ENCODE peak calls at places on chromosomes 4 and X, in four cellular contexts. One of them, this sample, is unnamed.

GRCh38 chr4:113971706-113972360 is 7.6 kb downstream of the ARSJ start:
- DNase-seq in K562: no peak
- DNase-seq in H1: no peak
- DNase-seq in SK-N-SH: peak
- DNase-seq in this sample: no peak

GRCh38 chr4:7686166-7686870 is 251.6 kb upstream of the PSAPL1 start:
- DNase-seq in K562: no peak
- DNase-seq in H1: no peak
- DNase-seq in SK-N-SH: no peak
- DNase-seq in this sample: no peak

GRCh38 chr4:78990938-78991810 is 51.9 kb upstream of the PAQR3 start:
- DNase-seq in K562: no peak
- DNase-seq in H1: no peak
- DNase-seq in SK-N-SH: no peak
- DNase-seq in this sample: no peak

GRCh38 chr4:184421558-184422155 is 52.7 kb downstream of the IRF2 start:
- DNase-seq in K562: no peak
- DNase-seq in H1: no peak
- DNase-seq in SK-N-SH: no peak
- DNase-seq in this sample: no peak

GRCh38 chrX:102712216-102712966 is at the start of gene GPRASP2:
- DNase-seq in K562: peak
- DNase-seq in H1: peak
- DNase-seq in SK-N-SH: peak
- DNase-seq in this sample: peak

GRCh38 chr4:2364654-2365053 is 53.8 kb downstream of the ZFYVE28 start:
- DNase-seq in K562: peak
- DNase-seq in H1: no peak
- DNase-seq in SK-N-SH: no peak
- DNase-seq in this sample: no peak

GRCh38 chr4:29900336-29900735 is 819.8 kb upstream of the PCDH7 start:
- DNase-seq in K562: no peak
- DNase-seq in H1: no peak
- DNase-seq in SK-N-SH: no peak
- DNase-seq in this sample: no peak

GRCh38 chrX:118350715-118351114 is 4.8 kb downstream of the WDR44 start:
- DNase-seq in K562: no peak
- DNase-seq in H1: no peak
- DNase-seq in SK-N-SH: no peak
- DNase-seq in this sample: no peak

GRCh38 chrX:48971325-48972213 is at the start of gene KCND1:
- DNase-seq in K562: no peak
- DNase-seq in H1: peak
- DNase-seq in SK-N-SH: peak
- DNase-seq in this sample: peak

GRCh38 chrX:10926404-10926803 is 184.7 kb upstream of the HCCS start:
- DNase-seq in K562: no peak
- DNase-seq in H1: no peak
- DNase-seq in SK-N-SH: no peak
- DNase-seq in this sample: no peak

GRCh38 chrX:119468930-119469635 is 839 bp downstream of the SLC25A5 start:
- DNase-seq in K562: peak
- DNase-seq in H1: peak
- DNase-seq in SK-N-SH: peak
- DNase-seq in this sample: peak

GRCh38 chr4:11614426-11614825 is 185.7 kb upstream of the HS3ST1 start:
- DNase-seq in K562: no peak
- DNase-seq in H1: no peak
- DNase-seq in SK-N-SH: no peak
- DNase-seq in this sample: no peak

GRCh38 chr4:948936-949300 is 16.7 kb downstream of the TMEM175 start:
- DNase-seq in K562: no peak
- DNase-seq in H1: no peak
- DNase-seq in SK-N-SH: peak
- DNase-seq in this sample: no peak

GRCh38 chr4:94561249-94562024 is 109.7 kb downstream of the PDLIM5 start:
- DNase-seq in K562: no peak
- DNase-seq in H1: no peak
- DNase-seq in SK-N-SH: no peak
- DNase-seq in this sample: no peak

GRCh38 chrX:72694170-72694569 is 19.9 kb downstream of the PHKA1 start:
- DNase-seq in K562: no peak
- DNase-seq in H1: no peak
- DNase-seq in SK-N-SH: no peak
- DNase-seq in this sample: no peak

GRCh38 chr4:156391297-156391653 is 437.6 kb upstream of the CTSO start:
- DNase-seq in K562: no peak
- DNase-seq in H1: no peak
- DNase-seq in SK-N-SH: no peak
- DNase-seq in this sample: no peak

GRCh38 chrX:2388669-2389068 is 112.1 kb downstream of the DHRSX start:
- DNase-seq in K562: no peak
- DNase-seq in H1: no peak
- DNase-seq in SK-N-SH: no peak
- DNase-seq in this sample: no peak

GRCh38 chr4:24471623-24472510 is 112.5 kb downstream of the DHX15 start:
- DNase-seq in K562: no peak
- DNase-seq in H1: peak
- DNase-seq in SK-N-SH: peak
- DNase-seq in this sample: peak

GRCh38 chr4:10160280-10160856 is 43.8 kb upstream of the WDR1 start:
- DNase-seq in K562: peak
- DNase-seq in H1: no peak
- DNase-seq in SK-N-SH: no peak
- DNase-seq in this sample: no peak

GRCh38 chrX:56800801-56801200 is 71.8 kb downstream of the NBDY start:
- DNase-seq in K562: peak
- DNase-seq in H1: no peak
- DNase-seq in SK-N-SH: peak
- DNase-seq in this sample: no peak

GRCh38 chr4:149595500-149595899 is 220.1 kb downstream of the IQCM start:
- DNase-seq in K562: no peak
- DNase-seq in H1: no peak
- DNase-seq in SK-N-SH: no peak
- DNase-seq in this sample: no peak

GRCh38 chr4:130349745-130350144 is 1253.8 kb downstream of the C4orf33 start:
- DNase-seq in K562: no peak
- DNase-seq in H1: no peak
- DNase-seq in SK-N-SH: no peak
- DNase-seq in this sample: no peak

GRCh38 chrX:44872319-44872816 is 620 bp upstream of the KDM6A start:
- DNase-seq in K562: peak
- DNase-seq in H1: no peak
- DNase-seq in SK-N-SH: no peak
- DNase-seq in this sample: peak

GRCh38 chrX:16653424-16653823 is 3.5 kb downstream of the S100G start:
- DNase-seq in K562: no peak
- DNase-seq in H1: no peak
- DNase-seq in SK-N-SH: no peak
- DNase-seq in this sample: no peak

GRCh38 chr4:83917572-83917971 is 381.7 kb downstream of the GPAT3 start:
- DNase-seq in K562: peak
- DNase-seq in H1: no peak
- DNase-seq in SK-N-SH: no peak
- DNase-seq in this sample: no peak

GRCh38 chr4:40168070-40168469 is 28.8 kb upstream of the RHOH start:
- DNase-seq in K562: no peak
- DNase-seq in H1: no peak
- DNase-seq in SK-N-SH: no peak
- DNase-seq in this sample: no peak

DNA sequence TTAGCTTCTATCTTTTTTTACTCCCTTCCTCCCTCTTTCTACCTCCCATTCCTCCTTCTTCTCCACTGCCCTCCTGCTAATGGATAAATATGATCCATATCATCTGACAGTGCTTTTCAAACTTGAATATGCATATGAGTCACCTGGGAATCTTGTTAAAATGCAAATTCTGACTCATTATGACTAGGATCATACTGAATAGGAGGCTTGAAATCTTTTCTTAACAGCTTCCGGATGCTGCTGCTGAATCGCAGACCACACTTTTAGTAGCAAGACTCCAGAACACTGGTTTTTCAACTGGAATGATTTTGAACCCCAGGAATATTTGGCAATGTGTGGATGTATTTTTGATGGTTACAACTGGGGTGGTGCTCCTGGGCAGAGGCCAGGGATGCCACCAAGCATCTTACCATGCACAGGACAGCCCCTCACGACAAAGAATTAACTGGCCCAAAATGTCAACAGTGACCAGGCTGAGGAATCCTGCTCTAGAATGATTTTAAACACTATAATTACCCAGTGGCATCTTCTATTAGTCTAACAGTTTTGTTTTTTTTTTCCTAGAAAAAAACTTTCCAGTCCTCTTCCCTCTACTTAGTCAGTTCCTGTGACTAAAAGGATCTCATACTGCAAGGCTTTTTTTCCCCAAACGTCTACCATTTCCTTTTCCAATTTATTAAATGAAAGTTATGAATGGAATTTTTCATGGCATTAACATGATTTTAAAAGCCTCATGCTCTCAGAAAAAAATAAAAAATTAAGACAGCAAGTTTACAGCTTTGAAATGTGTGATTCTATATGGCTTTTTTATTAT is 10.6 kb upstream of the PYURF start:
- DNase-seq in K562: no peak
- DNase-seq in H1: no peak
- DNase-seq in SK-N-SH: no peak
- DNase-seq in this sample: no peak
- TF ChIP-seq TEAD4 in K562: no peak
- TF ChIP-seq TEAD4 in H1: no peak
- TF ChIP-seq TEAD4 in SK-N-SH: peak
- TF ChIP-seq TEAD4 in this sample: no peak

DNA sequence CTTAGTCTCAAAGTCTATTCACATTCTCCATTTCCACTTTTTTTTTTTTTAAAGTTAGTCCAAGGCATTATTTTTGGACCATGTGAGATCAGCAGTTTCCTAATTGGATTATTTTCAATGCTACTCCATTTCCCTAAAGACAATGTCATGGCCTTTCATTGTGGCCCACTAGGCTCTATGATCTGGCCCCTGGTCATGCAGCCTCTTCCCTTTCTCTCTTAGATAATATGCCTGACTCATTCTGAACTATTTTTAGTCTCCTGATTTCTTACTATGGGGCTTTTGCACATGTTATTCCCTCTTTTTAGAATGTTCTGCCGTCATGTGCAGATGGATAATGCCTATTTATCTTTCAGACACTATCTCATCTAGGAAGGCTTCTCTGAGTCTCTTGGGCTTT is 157.3 kb downstream of the TMA16 start:
- DNase-seq in K562: peak
- DNase-seq in H1: no peak
- DNase-seq in SK-N-SH: no peak
- DNase-seq in this sample: no peak
- TF ChIP-seq TEAD4 in K562: no peak
- TF ChIP-seq TEAD4 in H1: no peak
- TF ChIP-seq TEAD4 in SK-N-SH: no peak
- TF ChIP-seq TEAD4 in this sample: no peak

GRCh38 chr4:110364911-110365520 is 110.9 kb upstream of the ENPEP start:
- DNase-seq in K562: no peak
- DNase-seq in H1: no peak
- DNase-seq in SK-N-SH: no peak
- DNase-seq in this sample: no peak
- TF ChIP-seq TEAD4 in K562: no peak
- TF ChIP-seq TEAD4 in H1: no peak
- TF ChIP-seq TEAD4 in SK-N-SH: no peak
- TF ChIP-seq TEAD4 in this sample: no peak

GRCh38 chr4:6032249-6033244 is 14.3 kb upstream of the C4orf50 start:
- DNase-seq in K562: peak
- DNase-seq in H1: no peak
- DNase-seq in SK-N-SH: no peak
- DNase-seq in this sample: no peak

GRCh38 chr4:6030679-6031078 is 12.4 kb upstream of the C4orf50 start:
- DNase-seq in K562: no peak
- DNase-seq in H1: no peak
- DNase-seq in SK-N-SH: no peak
- DNase-seq in this sample: no peak

GRCh38 chr4:6031831-6032230 is 13.6 kb upstream of the C4orf50 start:
- DNase-seq in K562: no peak
- DNase-seq in H1: no peak
- DNase-seq in SK-N-SH: peak
- DNase-seq in this sample: no peak

GRCh38 chr4:6035786-6036185 is 17.6 kb upstream of the C4orf50 start:
- DNase-seq in K562: no peak
- DNase-seq in H1: no peak
- DNase-seq in SK-N-SH: no peak
- DNase-seq in this sample: no peak

DNA sequence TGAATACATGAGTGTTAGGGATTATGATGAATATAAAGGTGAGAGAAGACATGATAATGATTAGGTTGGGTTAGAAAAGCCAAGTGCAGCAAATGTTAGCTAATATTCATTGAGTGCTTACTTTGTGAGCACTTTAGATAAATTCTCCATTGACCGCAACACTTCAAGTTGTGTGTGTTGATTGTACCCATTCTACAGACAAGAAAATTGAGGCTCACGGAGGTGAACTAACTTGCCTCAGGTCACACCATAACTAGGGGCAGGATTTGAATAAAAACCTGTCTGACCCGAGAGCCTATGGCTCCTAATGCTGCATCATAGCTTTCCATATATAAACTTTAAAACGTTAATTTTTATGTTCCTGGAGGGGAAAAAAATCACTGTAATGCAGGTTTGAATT is 15.2 kb upstream of the C4orf50 start:
- DNase-seq in K562: no peak
- DNase-seq in H1: no peak
- DNase-seq in SK-N-SH: no peak
- DNase-seq in this sample: no peak
- TF ChIP-seq TEAD4 in K562: no peak
- TF ChIP-seq TEAD4 in H1: no peak
- TF ChIP-seq TEAD4 in SK-N-SH: no peak
- TF ChIP-seq TEAD4 in this sample: no peak

This sample was measured in WTC11.